ENCODE peak calls at places on chromosomes 6 and 20, in four cellular contexts. Q is K562, M is GM12878, U is HepG2. W is an unnamed sample.

GRCh38 chr20:39874049-39874893 is 814.8 kb downstream of the MAFB start:
- DNase-seq in Q (peak), M (peak), U (peak), W (peak)

GRCh38 chr20:48703107-48703506 is 124.7 kb downstream of the PREX1 start:
- DNase-seq in Q (no peak), M (no peak), U (no peak), W (peak)

GRCh38 chr20:13648291-13648690 is 9.6 kb upstream of the TASP1 start:
- DNase-seq in Q (no peak), M (no peak), U (no peak), W (no peak)

GRCh38 chr6:163797313-163797712 is 382.8 kb downstream of the QKI start:
- DNase-seq in Q (no peak), M (no peak), U (no peak), W (no peak)

GRCh38 chr20:53738039-53738944 is 144.7 kb upstream of the ZNF217 start:
- DNase-seq in Q (peak), M (no peak), U (peak), W (peak)

GRCh38 chr20:15582146-15582776 is 991.0 kb downstream of the KIF16B start:
- DNase-seq in Q (no peak), M (no peak), U (no peak), W (no peak)

GRCh38 chr6:3232017-3232838 is 4.8 kb upstream of the TUBB2B start:
- DNase-seq in Q (no peak), M (no peak), U (no peak), W (no peak)

GRCh38 chr6:5457983-5458683 is 196.8 kb downstream of the FARS2 start:
- DNase-seq in Q (no peak), M (no peak), U (no peak), W (no peak)

GRCh38 chr20:39004508-39004907 is 42.4 kb downstream of the DHX35 start:
- DNase-seq in Q (no peak), M (no peak), U (no peak), W (no peak)

GRCh38 chr6:158999669-159000403 is at the start of gene RSPH3:
- DNase-seq in Q (peak), M (peak), U (peak), W (peak)

GRCh38 chr6:159004592-159004991 is 4.6 kb upstream of the RSPH3 start:
- DNase-seq in Q (no peak), M (no peak), U (no peak), W (no peak)

GRCh38 chr6:159007510-159007909 is 7.5 kb upstream of the RSPH3 start:
- DNase-seq in Q (no peak), M (no peak), U (no peak), W (no peak)

GRCh38 chr6:158999154-158999668 is 791 bp downstream of the RSPH3 start:
- DNase-seq in Q (no peak), M (no peak), U (no peak), W (no peak)

GRCh38 chr6:159002432-159003160 is 2.6 kb upstream of the RSPH3 start:
- DNase-seq in Q (no peak), M (no peak), U (no peak), W (no peak)
- TF ChIP-seq NFIC in Q (no peak), M (no peak), U (no peak), W (no peak)

GRCh38 chr6:82767447-82767846 is 298.2 kb downstream of the UBE3D start:
- DNase-seq in Q (no peak), M (no peak), U (no peak), W (no peak)
- TF ChIP-seq GABPA in Q (no peak), M (no peak), U (no peak), W (no peak)

GRCh38 chr20:44614525-44614924 is 32.1 kb downstream of the PKIG start:
- DNase-seq in Q (no peak), M (no peak), U (no peak), W (no peak)
- TF ChIP-seq NFIC in Q (no peak), M (no peak), U (no peak), W (no peak)

DNA sequence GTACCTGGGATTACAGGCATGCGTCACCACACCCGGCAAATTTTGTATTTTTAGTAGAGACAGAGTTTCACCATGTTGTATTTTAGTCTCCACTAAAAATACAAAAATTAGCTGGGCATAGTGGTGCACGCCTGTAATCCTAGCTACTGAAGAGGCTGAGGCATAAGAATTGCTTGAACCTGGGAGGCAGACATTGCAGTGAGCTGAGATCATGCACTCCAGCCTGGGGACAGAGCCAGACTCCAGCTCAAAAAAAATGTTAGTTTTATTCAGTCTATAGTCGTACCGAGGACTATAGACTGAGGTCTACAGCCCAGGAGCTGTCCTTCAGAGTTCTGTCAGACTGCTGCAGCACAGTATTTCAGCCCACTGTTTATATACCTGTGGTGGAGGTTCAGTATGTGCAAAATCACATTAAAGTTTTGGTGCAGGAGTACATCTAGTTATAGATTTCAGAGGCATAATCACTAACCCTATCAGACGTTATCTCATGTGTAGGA is 3.6 kb upstream of the CASP8AP2 start:
- DNase-seq in Q (no peak), M (no peak), U (no peak), W (no peak)
- TF ChIP-seq GABPA in Q (no peak), M (no peak), U (no peak), W (no peak)

DNA sequence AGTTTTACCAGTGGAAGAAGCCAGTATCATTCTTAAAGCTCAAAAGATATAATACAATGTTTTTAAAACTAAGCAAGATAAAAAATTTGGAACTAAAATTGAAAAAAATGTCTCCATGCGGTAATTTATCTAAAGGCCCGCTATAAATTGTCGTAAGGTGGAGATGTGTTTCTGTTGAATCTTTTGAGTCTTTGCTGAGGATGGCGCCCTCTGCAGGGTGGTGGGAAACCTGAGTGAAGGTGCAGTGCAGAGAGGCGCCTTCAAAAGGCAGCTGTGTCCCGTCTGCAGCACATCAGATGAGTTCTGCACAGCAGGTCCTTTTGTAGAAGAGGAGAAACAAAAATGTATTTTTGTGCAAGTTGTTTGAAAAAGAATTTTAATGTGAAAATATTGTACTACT is 29.4 kb upstream of the KIF25 start:
- DNase-seq in Q (peak), M (no peak), U (peak), W (peak)
- TF ChIP-seq NFIC in Q (no peak), M (no peak), U (no peak), W (no peak)

GRCh38 chr20:20710847-20711315 is 1.6 kb downstream of the RALGAPA2 start:
- DNase-seq in Q (no peak), M (no peak), U (peak), W (no peak)

GRCh38 chr20:20712004-20712473 is 405 bp downstream of the RALGAPA2 start:
- DNase-seq in Q (no peak), M (no peak), U (peak), W (no peak)

GRCh38 chr20:20711413-20711812 is 1.0 kb downstream of the RALGAPA2 start:
- DNase-seq in Q (no peak), M (no peak), U (no peak), W (no peak)

GRCh38 chr20:20712474-20713243 is at the start of gene RALGAPA2:
- DNase-seq in Q (peak), M (peak), U (peak), W (peak)

GRCh38 chr20:20713244-20713765 is 861 bp upstream of the RALGAPA2 start:
- DNase-seq in Q (no peak), M (no peak), U (peak), W (peak)
- TF ChIP-seq GABPA in Q (no peak), M (no peak), U (no peak), W (no peak)

DNA sequence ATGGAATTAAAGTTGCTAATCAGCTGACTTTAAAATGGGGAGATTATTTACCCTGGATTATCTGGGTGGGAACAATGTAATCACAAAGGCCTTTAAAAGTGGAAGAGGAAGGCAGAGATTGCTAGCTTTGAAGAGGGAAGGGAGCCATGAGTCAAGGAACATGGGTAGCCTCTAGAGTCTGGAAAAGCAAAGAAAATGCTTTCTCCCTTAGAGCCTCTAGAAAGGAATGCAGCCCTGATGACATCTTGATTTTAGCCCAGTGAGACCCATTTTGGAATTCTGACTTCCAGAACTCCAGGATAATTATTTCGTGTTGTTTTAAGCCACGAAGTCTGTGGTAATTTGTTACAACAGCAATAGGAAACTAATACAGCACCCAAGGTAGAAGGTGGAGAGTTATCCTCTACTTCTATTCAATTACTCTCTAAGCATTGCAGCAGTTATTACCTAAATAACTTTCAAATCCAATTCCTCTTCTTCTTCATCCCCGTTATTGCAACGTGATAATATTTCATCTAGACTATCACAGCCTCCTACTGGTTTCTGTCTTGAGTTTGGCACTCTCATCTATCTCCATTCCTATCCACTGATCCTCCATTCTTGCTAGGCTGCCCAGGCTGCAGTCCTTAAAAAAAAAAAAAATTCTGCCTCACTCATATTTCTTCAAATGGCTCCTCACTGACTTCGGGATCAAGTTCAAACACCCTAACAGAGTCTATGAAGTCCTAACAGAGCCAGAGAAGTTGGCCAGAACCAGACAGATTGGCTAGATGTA is 224.3 kb downstream of the BTBD9 start:
- DNase-seq in Q (no peak), M (no peak), U (no peak), W (no peak)
- TF ChIP-seq NFIC in Q (no peak), M (no peak), U (no peak), W (no peak)

DNA sequence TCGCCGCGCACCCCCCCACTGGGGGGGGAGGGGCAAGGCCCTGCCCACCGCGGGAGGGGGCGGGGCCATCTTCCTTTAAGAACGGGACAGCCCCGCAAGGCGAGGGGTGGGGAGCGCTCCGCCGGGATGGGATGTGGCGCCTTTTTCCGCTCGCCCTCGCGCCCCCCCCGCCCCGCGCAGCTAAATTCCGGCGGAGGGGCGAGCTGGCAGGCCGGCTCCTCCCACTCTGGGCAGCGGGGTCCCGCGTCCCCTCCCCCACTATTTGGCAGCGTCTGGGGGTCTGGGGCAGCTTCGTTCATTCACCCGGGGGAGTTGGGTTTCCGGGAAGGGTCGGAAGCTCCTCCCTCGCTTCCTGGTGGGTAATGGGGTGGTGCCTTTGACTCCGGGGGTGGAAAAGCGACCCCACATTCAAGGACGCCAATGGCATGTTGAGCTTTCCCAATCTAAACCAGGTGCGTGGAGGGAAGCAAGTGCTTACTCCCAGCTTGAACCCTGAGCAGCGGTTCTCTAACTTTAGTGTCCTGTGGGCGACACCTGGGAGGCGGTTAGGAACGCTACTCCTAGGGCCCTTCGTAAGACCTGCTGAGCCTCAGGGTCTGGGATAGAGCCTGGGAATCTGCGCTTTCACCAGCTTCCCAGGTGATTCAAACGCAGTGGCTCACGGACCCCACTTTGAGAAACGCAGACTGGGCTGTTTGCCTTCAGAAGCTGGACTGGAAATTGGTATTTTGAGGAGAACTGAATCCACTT is 927 bp downstream of the ASXL1 start:
- DNase-seq in Q (peak), M (no peak), U (peak), W (peak)
- TF ChIP-seq GABPA in Q (no peak), M (no peak), U (peak), W (no peak)

GRCh38 chr20:63089051-63089907 is 82.5 kb upstream of the BHLHE23 start:
- DNase-seq in Q (no peak), M (no peak), U (no peak), W (peak)

GRCh38 chr20:63086421-63087235 is 79.9 kb upstream of the BHLHE23 start:
- DNase-seq in Q (no peak), M (no peak), U (no peak), W (no peak)

GRCh38 chr20:63085087-63085861 is 78.5 kb upstream of the BHLHE23 start:
- DNase-seq in Q (no peak), M (no peak), U (no peak), W (peak)

GRCh38 chr20:63087872-63088680 is 81.3 kb upstream of the BHLHE23 start:
- DNase-seq in Q (no peak), M (no peak), U (no peak), W (no peak)

DNA sequence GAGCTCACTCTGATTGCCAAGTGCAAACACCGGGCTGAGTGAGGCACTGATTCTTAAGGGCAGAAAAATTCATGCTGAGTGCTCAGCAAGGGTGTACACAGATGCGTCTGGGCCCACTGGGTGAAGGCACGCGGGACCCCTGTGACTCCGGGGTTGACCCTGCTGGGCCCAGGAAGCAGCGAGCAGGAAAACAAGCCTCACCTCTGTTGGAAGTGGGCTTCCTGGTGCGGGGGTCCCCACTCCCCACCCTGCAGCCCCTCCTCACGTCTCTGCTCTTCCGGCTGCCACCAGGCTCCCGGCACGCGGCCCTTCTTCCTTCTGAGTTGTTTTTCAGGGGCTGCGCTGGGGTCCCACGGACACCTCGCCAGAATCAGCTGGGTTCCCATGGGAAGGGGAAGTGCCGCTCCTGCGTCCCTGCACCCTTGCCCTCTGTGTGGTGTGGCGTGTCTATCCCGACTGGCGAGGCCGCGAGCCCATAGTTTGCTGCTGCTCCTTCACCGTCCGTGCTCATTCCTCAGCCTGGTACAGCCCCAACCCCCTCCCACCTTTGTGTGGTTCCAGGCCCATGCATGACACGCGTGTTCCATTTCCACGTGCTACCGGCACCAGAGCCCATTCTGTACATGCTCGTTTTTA is 80.6 kb upstream of the BHLHE23 start:
- DNase-seq in Q (no peak), M (no peak), U (no peak), W (no peak)
- TF ChIP-seq NFIC in Q (no peak), M (no peak), U (no peak), W (no peak)